ENCODE peak calls at places on chromosomes 7 and 10, in six cellular contexts. M, S, H, P, I and G are unnamed samples.

GRCh38 chr10:47456794-47457527 is 27.0 kb downstream of the ANXA8 start:
- DNase-seq in M (no peak), S (no peak), H (no peak), P (no peak), I (no peak), G (no peak)

GRCh38 chr10:132862485-132863420 is 76.8 kb upstream of the NKX6-2 start:
- DNase-seq in M (no peak), S (peak; percentile 63), H (no peak), P (no peak), I (no peak), G (no peak)

GRCh38 chr10:122618461-122619165 is 58.1 kb downstream of the DMBT1 start:
- DNase-seq in M (no peak), S (peak; percentile 53), H (no peak), P (no peak), I (no peak), G (no peak)

GRCh38 chr10:113515521-113516045 is 37.3 kb upstream of the HABP2 start:
- DNase-seq in M (no peak), S (no peak), H (no peak), P (no peak), I (no peak), G (no peak)

GRCh38 chr7:103573479-103574058 is 127.6 kb upstream of the SLC26A5 start:
- DNase-seq in M (no peak), S (no peak), H (no peak), P (no peak), I (peak; percentile 10), G (no peak)

GRCh38 chr7:754531-755420 is 27.7 kb upstream of the PRKAR1B start:
- DNase-seq in M (no peak), S (peak; percentile 63), H (no peak), P (peak; percentile 56), I (no peak), G (no peak)

GRCh38 chr10:37747081-37747480 is 110.3 kb downstream of the ZNF248 start:
- DNase-seq in M (no peak), S (no peak), H (no peak), P (no peak), I (no peak), G (no peak)

GRCh38 chr7:20217193-20217948 is at the start of gene MACC1:
- DNase-seq in M (no peak), S (peak; percentile 89), H (peak; percentile 86), P (peak; percentile 42), I (no peak), G (no peak)

GRCh38 chr10:98262571-98262970 is 5.4 kb downstream of the LOXL4 start:
- DNase-seq in M (no peak), S (no peak), H (peak; percentile 34), P (peak; percentile 87), I (no peak), G (peak; percentile 53)

GRCh38 chr10:122567056-122567660 is 6.6 kb downstream of the DMBT1 start:
- DNase-seq in M (no peak), S (peak; percentile 62), H (peak; percentile 9), P (no peak), I (no peak), G (peak; percentile 14)

GRCh38 chr7:100124301-100125229 is 2.2 kb upstream of the MBLAC1 start:
- DNase-seq in M (no peak), S (no peak), H (no peak), P (peak; percentile 5), I (no peak), G (no peak)

GRCh38 chr10:102651455-102652169 is 7.3 kb downstream of the TRIM8 start:
- DNase-seq in M (no peak), S (peak; percentile 78), H (no peak), P (peak; percentile 51), I (no peak), G (no peak)

GRCh38 chr7:995571-995970 is 12.6 kb downstream of the CYP2W1 start:
- DNase-seq in M (no peak), S (no peak), H (no peak), P (no peak), I (no peak), G (no peak)

GRCh38 chr10:19843487-19843886 is 27.3 kb downstream of the PLXDC2 start:
- DNase-seq in M (no peak), S (no peak), H (no peak), P (no peak), I (no peak), G (no peak)

GRCh38 chr10:129779126-129779525 is 184.9 kb downstream of the EBF3 start:
- DNase-seq in M (no peak), S (peak; percentile 47), H (no peak), P (no peak), I (no peak), G (no peak)

GRCh38 chr10:79229081-79229541 is 118.2 kb upstream of the PPIF start:
- DNase-seq in M (no peak), S (no peak), H (no peak), P (no peak), I (no peak), G (no peak)

GRCh38 chr7:10888861-10889260 is 84.8 kb upstream of the PHF14 start:
- DNase-seq in M (no peak), S (no peak), H (no peak), P (no peak), I (no peak), G (no peak)

GRCh38 chr10:96021332-96021731 is 22.1 kb upstream of the CCNJ start:
- DNase-seq in M (no peak), S (no peak), H (no peak), P (no peak), I (no peak), G (no peak)

GRCh38 chr7:99003419-99003818 is 125.1 kb downstream of the TRRAP start:
- DNase-seq in M (no peak), S (no peak), H (no peak), P (no peak), I (no peak), G (no peak)

GRCh38 chr10:106705576-106706526 is 458.7 kb downstream of the SORCS1 start:
- DNase-seq in M (peak; percentile 16), S (no peak), H (peak; percentile 36), P (no peak), I (no peak), G (peak; percentile 10)

GRCh38 chr7:111107989-111108388 is 17.1 kb downstream of the LRRN3 start:
- DNase-seq in M (no peak), S (no peak), H (no peak), P (no peak), I (no peak), G (no peak)

GRCh38 chr7:111115966-111116365 is 25.0 kb downstream of the LRRN3 start:
- DNase-seq in M (no peak), S (no peak), H (no peak), P (no peak), I (no peak), G (no peak)

GRCh38 chr7:111108526-111108925 is 17.6 kb downstream of the LRRN3 start:
- DNase-seq in M (no peak), S (no peak), H (no peak), P (no peak), I (no peak), G (no peak)

GRCh38 chr7:111112439-111112838 is 21.5 kb downstream of the LRRN3 start:
- DNase-seq in M (no peak), S (no peak), H (no peak), P (no peak), I (no peak), G (no peak)

DNA sequence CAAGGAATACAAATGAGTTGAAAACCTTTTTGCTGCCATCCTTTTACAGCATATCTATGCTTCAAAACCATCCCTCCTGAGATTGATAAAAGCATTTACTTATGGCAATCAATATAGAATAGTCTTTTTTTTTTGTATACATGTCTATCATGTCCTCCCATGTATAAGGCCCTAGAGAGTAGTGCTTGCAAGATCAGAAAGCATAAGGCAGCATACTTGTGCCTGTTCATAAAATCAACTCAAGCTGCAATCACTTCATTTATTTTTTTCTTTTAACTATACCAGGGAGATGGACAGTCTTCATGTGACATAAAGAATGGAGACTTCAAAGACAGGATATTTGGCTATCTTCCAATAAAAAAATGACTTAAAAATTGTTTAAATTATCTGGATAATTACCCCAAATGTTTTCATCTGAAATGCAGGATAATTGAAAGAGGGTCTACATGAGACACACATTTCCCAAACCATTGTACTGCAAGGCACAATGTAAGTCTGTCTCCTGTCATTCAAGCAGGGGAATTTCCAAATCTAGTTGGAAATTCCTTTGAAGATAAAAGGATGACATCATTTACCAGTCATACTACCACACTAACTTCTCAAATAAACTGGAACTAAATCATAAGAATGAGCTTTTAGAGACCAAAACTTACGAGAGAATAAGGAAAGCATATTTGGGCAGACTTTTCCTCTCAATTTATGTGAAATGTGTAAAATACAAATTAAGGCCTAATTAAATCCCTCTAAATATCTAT is 22.5 kb downstream of the LRRN3 start:
- DNase-seq in M (no peak), S (no peak), H (no peak), P (no peak), I (peak; percentile 12), G (no peak)
- TF ChIP-seq POLR2A in M (no peak), S (no peak), H (no peak), P (no peak), I (no peak), G (no peak)

DNA sequence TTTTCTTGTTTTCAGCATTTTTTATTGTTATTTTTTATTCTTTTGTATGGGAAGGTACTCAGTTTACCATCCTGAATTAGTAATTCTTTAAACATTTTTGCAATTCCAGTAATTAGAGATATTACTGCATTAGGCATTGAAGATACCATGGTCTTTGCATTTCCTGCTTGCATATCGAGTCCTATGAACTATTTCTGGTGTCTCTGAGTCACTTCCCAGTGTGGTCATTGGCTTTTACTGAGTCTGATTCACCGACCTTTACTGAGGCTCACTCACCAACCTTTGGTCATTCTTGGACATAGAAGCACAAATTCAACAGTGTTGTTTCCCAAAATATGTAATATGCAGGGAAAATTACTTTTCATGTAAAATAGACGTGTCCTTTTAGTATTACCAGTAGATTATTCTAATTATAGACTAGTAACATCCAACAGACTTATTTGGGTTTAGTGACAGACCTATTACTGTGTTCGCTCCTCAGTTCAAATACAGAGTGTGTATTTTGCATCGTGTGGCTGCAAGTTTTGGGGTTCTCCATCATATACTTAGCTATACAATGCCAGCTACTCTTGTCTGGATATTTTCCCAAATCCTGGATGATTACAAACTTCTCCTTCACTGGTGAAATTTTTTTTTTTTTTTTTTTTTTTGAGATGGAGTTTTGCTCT is 180.7 kb upstream of the PRSS1 start:
- DNase-seq in M (no peak), S (no peak), H (no peak), P (no peak), I (peak; percentile 72), G (peak; percentile 72)
- TF ChIP-seq POLR2A in M (no peak), S (no peak), H (no peak), P (no peak), I (no peak), G (no peak)

DNA sequence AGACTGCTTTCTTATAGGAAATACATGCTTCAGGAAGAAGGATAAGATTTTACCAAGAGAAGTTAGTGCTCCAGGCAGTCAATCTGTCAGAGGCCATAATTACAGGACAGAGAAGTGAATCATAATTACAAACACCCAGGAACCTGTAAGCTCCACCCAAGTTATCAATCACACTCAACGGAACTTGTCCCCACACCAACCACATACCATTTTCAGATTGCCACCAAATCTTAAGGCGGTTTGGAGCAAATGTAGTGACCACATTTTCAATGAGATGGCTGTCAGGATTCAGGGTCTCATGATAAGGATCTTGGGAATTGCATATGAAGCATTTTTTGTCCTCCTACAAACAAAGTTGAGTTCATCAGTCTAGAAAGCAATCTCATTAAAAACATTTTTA is 4.8 kb downstream of the LAMB1 start:
- DNase-seq in M (no peak), S (no peak), H (no peak), P (no peak), I (no peak), G (no peak)
- TF ChIP-seq POLR2A in M (no peak), S (no peak), H (no peak), P (no peak), I (no peak), G (no peak)

DNA sequence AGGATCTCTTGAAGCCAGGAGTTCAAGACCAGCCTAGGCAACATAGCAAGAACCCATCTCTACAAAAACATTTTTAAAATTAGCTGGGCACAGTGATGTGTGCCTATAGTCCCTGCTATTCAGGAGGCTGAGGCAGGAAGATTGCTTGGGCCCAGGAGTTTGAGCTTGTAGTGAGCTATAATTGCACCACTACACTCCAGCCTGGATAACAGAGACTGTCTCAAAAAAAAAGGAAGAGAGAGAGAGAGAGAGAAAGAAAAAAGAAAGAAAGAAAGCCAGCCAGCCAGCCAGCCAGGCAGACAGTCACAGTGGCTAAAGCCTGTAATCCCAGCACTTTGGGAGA is 95.2 kb upstream of the STK17A start:
- DNase-seq in M (no peak), S (no peak), H (no peak), P (no peak), I (no peak), G (no peak)
- TF ChIP-seq POLR2A in M (no peak), S (no peak), H (no peak), P (no peak), I (no peak), G (no peak)